ENCODE peak calls at places on chromosomes 3 and 15, in seven cellular contexts. H is transverse colon, Q is ureter, P is KG1, Z is right atrium auricular region, M is RCC 7860, L is T-helper 17 cell. J is an unnamed sample.

GRCh38 chr3:136281966-136282554 is 31.9 kb downstream of the PCCB start:
- DNase-seq in H (no peak), Q (no peak), P (no peak), Z (no peak), M (no peak), L (no peak), J (no peak)

GRCh38 chr15:99955181-99955525 is 221.9 kb upstream of the LYSMD4 start:
- DNase-seq in H (no peak), Q (no peak), P (no peak), Z (peak; percentile 42), M (no peak), L (no peak), J (peak; percentile 12)

GRCh38 chr15:39416258-39416657 is 164.6 kb upstream of the THBS1 start:
- DNase-seq in H (no peak), Q (no peak), P (no peak), Z (no peak), M (no peak), L (no peak), J (no peak)

GRCh38 chr15:80588801-80589200 is 106.3 kb upstream of the ABHD17C start:
- DNase-seq in H (no peak), Q (no peak), P (no peak), Z (no peak), M (peak; percentile 44), L (no peak), J (no peak)

GRCh38 chr3:114338651-114339357 is 45.0 kb downstream of the TIGIT start:
- DNase-seq in H (no peak), Q (no peak), P (no peak), Z (no peak), M (no peak), L (no peak), J (no peak)

GRCh38 chr3:133837487-133838295 is 32.1 kb downstream of the SRPRB start:
- DNase-seq in H (no peak), Q (no peak), P (no peak), Z (no peak), M (no peak), L (no peak), J (no peak)

GRCh38 chr15:100763764-100764750 is 115.6 kb upstream of the ALDH1A3 start:
- DNase-seq in H (no peak), Q (no peak), P (no peak), Z (peak; percentile 44), M (no peak), L (no peak), J (no peak)

GRCh38 chr3:166013073-166013679 is 176.0 kb upstream of the BCHE start:
- DNase-seq in H (no peak), Q (no peak), P (peak; percentile 39), Z (no peak), M (no peak), L (no peak), J (peak; percentile 29)

GRCh38 chr3:16048435-16049318 is 125.8 kb upstream of the GALNT15 start:
- DNase-seq in H (peak; percentile 50), Q (no peak), P (peak; percentile 65), Z (no peak), M (peak; percentile 56), L (no peak), J (peak; percentile 73)

GRCh38 chr3:11591401-11592266 is 52.1 kb downstream of the VGLL4 start:
- DNase-seq in H (no peak), Q (no peak), P (no peak), Z (no peak), M (peak; percentile 21), L (no peak), J (peak; percentile 88)

GRCh38 chr15:53918180-53919079 is 59.8 kb upstream of the UNC13C start:
- DNase-seq in H (no peak), Q (no peak), P (no peak), Z (no peak), M (peak; percentile 67), L (no peak), J (no peak)

GRCh38 chr3:123186695-123187094 is 15.0 kb upstream of the SEC22A start:
- DNase-seq in H (no peak), Q (no peak), P (no peak), Z (no peak), M (no peak), L (no peak), J (no peak)

GRCh38 chr3:41202834-41203345 is 3.6 kb downstream of the CTNNB1 start:
- DNase-seq in H (no peak), Q (no peak), P (no peak), Z (no peak), M (peak; percentile 34), L (no peak), J (peak; percentile 36)

GRCh38 chr3:123688241-123688747 is 103.4 kb upstream of the HACD2 start:
- DNase-seq in H (no peak), Q (no peak), P (no peak), Z (no peak), M (peak; percentile 97), L (no peak), J (no peak)

GRCh38 chr3:143821862-143822261 is 26.4 kb downstream of the SLC9A9 start:
- DNase-seq in H (no peak), Q (no peak), P (no peak), Z (no peak), M (no peak), L (no peak), J (no peak)

GRCh38 chr15:62306851-62307504 is 141.9 kb upstream of the C2CD4B start:
- DNase-seq in H (peak; percentile 44), Q (peak; percentile 54), P (no peak), Z (peak; percentile 63), M (peak; percentile 70), L (no peak), J (peak; percentile 80)

GRCh38 chr15:76169792-76170425 is 110.1 kb downstream of the TMEM266 start:
- DNase-seq in H (no peak), Q (no peak), P (no peak), Z (no peak), M (no peak), L (no peak), J (no peak)

GRCh38 chr3:62211675-62212429 is 161.5 kb downstream of the FEZF2 start:
- DNase-seq in H (no peak), Q (no peak), P (no peak), Z (peak; percentile 26), M (no peak), L (no peak), J (no peak)

GRCh38 chr3:186025161-186025560 is 83.7 kb downstream of the ETV5 start:
- DNase-seq in H (no peak), Q (no peak), P (no peak), Z (no peak), M (peak; percentile 22), L (no peak), J (no peak)